ENCODE peak calls at places on chromosomes 1 and 21, in eight cellular contexts. One of them, this sample, is unnamed.

GRCh38 chr1:56084242-56084641 is 495.1 kb downstream of the PLPP3 start:
- DNase-seq in uterus: no peak
- DNase-seq in mesenchymal stem cell: no peak
- DNase-seq in CD8-positive, alpha-beta T cell: no peak
- DNase-seq in aorta: no peak
- DNase-seq in fibroblast of lung: no peak
- DNase-seq in heart left ventricle: no peak
- DNase-seq in HAP-1: no peak
- DNase-seq in this sample: no peak

GRCh38 chr1:152110365-152110859 is 4.8 kb downstream of the TCHH start:
- DNase-seq in mesenchymal stem cell: no peak
- DNase-seq in CD8-positive, alpha-beta T cell: no peak
- DNase-seq in HAP-1: no peak
- DNase-seq in heart left ventricle: no peak
- DNase-seq in aorta: peak; percentile 57
- DNase-seq in fibroblast of lung: peak; percentile 63
- DNase-seq in uterus: peak; percentile 11
- DNase-seq in this sample: no peak

GRCh38 chr1:188594542-188595235 is 1765.9 kb downstream of the PLA2G4A start:
- DNase-seq in HAP-1: no peak
- DNase-seq in fibroblast of lung: no peak
- DNase-seq in uterus: no peak
- DNase-seq in CD8-positive, alpha-beta T cell: no peak
- DNase-seq in aorta: no peak
- DNase-seq in mesenchymal stem cell: no peak
- DNase-seq in heart left ventricle: no peak
- DNase-seq in this sample: no peak

GRCh38 chr1:116375884-116376733 is 3.1 kb downstream of the ATP1A1 start:
- DNase-seq in HAP-1: peak; percentile 71
- DNase-seq in mesenchymal stem cell: peak; percentile 79
- DNase-seq in uterus: peak; percentile 71
- DNase-seq in fibroblast of lung: peak; percentile 84
- DNase-seq in CD8-positive, alpha-beta T cell: no peak
- DNase-seq in aorta: peak; percentile 83
- DNase-seq in heart left ventricle: peak; percentile 75
- DNase-seq in this sample: no peak

GRCh38 chr1:32372149-32372756 is 9.9 kb downstream of the TSSK3 start:
- DNase-seq in CD8-positive, alpha-beta T cell: peak; percentile 72
- DNase-seq in HAP-1: no peak
- DNase-seq in uterus: no peak
- DNase-seq in aorta: no peak
- DNase-seq in heart left ventricle: no peak
- DNase-seq in fibroblast of lung: no peak
- DNase-seq in mesenchymal stem cell: peak; percentile 28
- DNase-seq in this sample: no peak

GRCh38 chr21:45539796-45540600 is 2.2 kb downstream of the SLC19A1 start:
- DNase-seq in CD8-positive, alpha-beta T cell: no peak
- DNase-seq in fibroblast of lung: no peak
- DNase-seq in mesenchymal stem cell: no peak
- DNase-seq in aorta: peak; percentile 34
- DNase-seq in HAP-1: peak; percentile 6
- DNase-seq in heart left ventricle: peak; percentile 46
- DNase-seq in uterus: peak; percentile 13
- DNase-seq in this sample: no peak

GRCh38 chr21:46004168-46004861 is 22.7 kb downstream of the COL6A1 start:
- DNase-seq in HAP-1: no peak
- DNase-seq in mesenchymal stem cell: no peak
- DNase-seq in uterus: peak; percentile 27
- DNase-seq in aorta: peak; percentile 43
- DNase-seq in heart left ventricle: peak; percentile 59
- DNase-seq in CD8-positive, alpha-beta T cell: no peak
- DNase-seq in fibroblast of lung: no peak
- DNase-seq in this sample: no peak

GRCh38 chr1:1358433-1359201 is at the start of gene MXRA8:
- DNase-seq in HAP-1: no peak
- DNase-seq in fibroblast of lung: peak; percentile 88
- DNase-seq in CD8-positive, alpha-beta T cell: no peak
- DNase-seq in uterus: peak; percentile 93
- DNase-seq in heart left ventricle: peak; percentile 90
- DNase-seq in aorta: peak; percentile 89
- DNase-seq in mesenchymal stem cell: peak; percentile 89
- DNase-seq in this sample: peak; percentile 58

GRCh38 chr1:11053758-11054137 is 6.1 kb downstream of the SRM start:
- DNase-seq in heart left ventricle: no peak
- DNase-seq in aorta: no peak
- DNase-seq in uterus: no peak
- DNase-seq in fibroblast of lung: peak; percentile 12
- DNase-seq in CD8-positive, alpha-beta T cell: no peak
- DNase-seq in HAP-1: peak; percentile 71
- DNase-seq in mesenchymal stem cell: peak; percentile 15
- DNase-seq in this sample: no peak

GRCh38 chr1:20731057-20731991 is 1.2 kb downstream of the SH2D5 start:
- DNase-seq in CD8-positive, alpha-beta T cell: peak; percentile 53
- DNase-seq in mesenchymal stem cell: no peak
- DNase-seq in aorta: no peak
- DNase-seq in heart left ventricle: no peak
- DNase-seq in fibroblast of lung: no peak
- DNase-seq in HAP-1: no peak
- DNase-seq in uterus: no peak
- DNase-seq in this sample: no peak

GRCh38 chr21:35423694-35424093 is 374.6 kb upstream of the RUNX1 start:
- DNase-seq in HAP-1: no peak
- DNase-seq in uterus: no peak
- DNase-seq in heart left ventricle: no peak
- DNase-seq in fibroblast of lung: peak; percentile 51
- DNase-seq in CD8-positive, alpha-beta T cell: no peak
- DNase-seq in aorta: no peak
- DNase-seq in mesenchymal stem cell: peak; percentile 48
- DNase-seq in this sample: no peak

GRCh38 chr1:79657916-79658662 is 651.6 kb upstream of the ADGRL4 start:
- DNase-seq in heart left ventricle: no peak
- DNase-seq in CD8-positive, alpha-beta T cell: no peak
- DNase-seq in aorta: no peak
- DNase-seq in fibroblast of lung: no peak
- DNase-seq in HAP-1: no peak
- DNase-seq in mesenchymal stem cell: no peak
- DNase-seq in uterus: no peak
- DNase-seq in this sample: no peak

GRCh38 chr1:924619-925323 is 1.0 kb downstream of the SAMD11 start:
- DNase-seq in CD8-positive, alpha-beta T cell: no peak
- DNase-seq in HAP-1: peak; percentile 79
- DNase-seq in fibroblast of lung: peak; percentile 64
- DNase-seq in heart left ventricle: no peak
- DNase-seq in aorta: no peak
- DNase-seq in mesenchymal stem cell: peak; percentile 48
- DNase-seq in uterus: peak; percentile 64
- DNase-seq in this sample: no peak

GRCh38 chr1:231558711-231559205 is 30.3 kb downstream of the TSNAX start:
- DNase-seq in aorta: no peak
- DNase-seq in uterus: no peak
- DNase-seq in fibroblast of lung: peak; percentile 2
- DNase-seq in HAP-1: no peak
- DNase-seq in CD8-positive, alpha-beta T cell: no peak
- DNase-seq in mesenchymal stem cell: no peak
- DNase-seq in heart left ventricle: no peak
- DNase-seq in this sample: no peak

GRCh38 chr1:21361506-21361905 is 71.2 kb upstream of the ECE1 start:
- DNase-seq in HAP-1: no peak
- DNase-seq in mesenchymal stem cell: no peak
- DNase-seq in heart left ventricle: no peak
- DNase-seq in aorta: no peak
- DNase-seq in fibroblast of lung: no peak
- DNase-seq in CD8-positive, alpha-beta T cell: no peak
- DNase-seq in uterus: no peak
- DNase-seq in this sample: no peak

GRCh38 chr1:147833231-147833840 is 69.3 kb upstream of the GJA8 start:
- DNase-seq in CD8-positive, alpha-beta T cell: no peak
- DNase-seq in aorta: no peak
- DNase-seq in HAP-1: no peak
- DNase-seq in uterus: no peak
- DNase-seq in fibroblast of lung: no peak
- DNase-seq in heart left ventricle: no peak
- DNase-seq in mesenchymal stem cell: no peak
- DNase-seq in this sample: no peak

GRCh38 chr1:118116401-118116800 is 68.6 kb downstream of the SPAG17 start:
- DNase-seq in heart left ventricle: no peak
- DNase-seq in aorta: no peak
- DNase-seq in CD8-positive, alpha-beta T cell: no peak
- DNase-seq in mesenchymal stem cell: no peak
- DNase-seq in uterus: no peak
- DNase-seq in HAP-1: no peak
- DNase-seq in fibroblast of lung: peak; percentile 16
- DNase-seq in this sample: no peak

GRCh38 chr1:27532119-27532695 is 42.2 kb upstream of the WASF2 start:
- DNase-seq in aorta: no peak
- DNase-seq in mesenchymal stem cell: no peak
- DNase-seq in HAP-1: no peak
- DNase-seq in uterus: no peak
- DNase-seq in fibroblast of lung: no peak
- DNase-seq in heart left ventricle: no peak
- DNase-seq in CD8-positive, alpha-beta T cell: no peak
- DNase-seq in this sample: no peak

GRCh38 chr1:11822091-11822490 is 16.1 kb downstream of the CLCN6 start:
- DNase-seq in aorta: no peak
- DNase-seq in HAP-1: no peak
- DNase-seq in CD8-positive, alpha-beta T cell: no peak
- DNase-seq in uterus: no peak
- DNase-seq in mesenchymal stem cell: no peak
- DNase-seq in heart left ventricle: no peak
- DNase-seq in fibroblast of lung: peak; percentile 41
- DNase-seq in this sample: no peak

DNA sequence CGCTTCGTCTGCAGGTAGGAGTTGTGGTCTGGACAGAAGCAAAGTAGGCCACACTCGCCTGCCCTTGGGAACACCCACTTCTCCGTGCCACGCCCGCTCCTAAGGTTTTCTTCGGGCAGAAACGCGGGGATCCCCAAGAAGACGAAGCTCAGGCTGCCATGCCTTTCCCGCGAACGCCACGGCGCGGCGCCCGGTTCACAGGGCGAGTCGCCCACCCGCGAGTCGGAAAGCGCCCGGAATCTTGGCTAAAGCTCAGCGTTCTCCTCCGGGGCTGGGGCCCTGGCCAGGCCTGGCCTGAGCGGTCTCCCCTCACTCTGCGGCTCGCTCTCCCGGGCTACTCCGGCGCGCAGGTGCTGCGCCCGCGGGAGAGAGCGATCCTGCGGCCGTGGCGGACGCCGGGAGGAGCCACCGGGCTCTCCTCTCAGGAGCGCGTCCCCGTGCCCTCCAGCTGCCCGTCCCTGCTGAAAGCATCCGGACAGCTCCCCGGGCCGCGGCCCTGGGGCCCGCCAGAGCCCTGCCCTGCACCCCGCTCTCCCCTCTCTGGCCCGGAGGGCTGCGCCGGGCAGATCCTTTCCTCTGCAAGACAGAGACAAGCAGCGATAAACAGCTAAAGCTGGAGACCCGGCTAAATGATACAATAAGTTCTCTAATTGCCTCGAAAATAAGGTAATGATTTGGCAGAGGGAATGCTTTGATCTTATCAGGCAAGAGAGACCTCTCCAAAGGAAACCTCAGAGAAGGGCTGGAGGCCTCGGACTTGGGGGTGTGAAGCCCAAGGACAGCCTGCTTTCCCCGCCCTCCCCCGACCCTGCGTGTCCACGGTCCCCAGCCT is 6.7 kb upstream of the WNT2B start:
- DNase-seq in fibroblast of lung: peak; percentile 62
- DNase-seq in uterus: peak; percentile 77
- DNase-seq in heart left ventricle: peak; percentile 82
- DNase-seq in HAP-1: peak; percentile 78
- DNase-seq in mesenchymal stem cell: peak; percentile 77
- DNase-seq in aorta: peak; percentile 81
- DNase-seq in CD8-positive, alpha-beta T cell: peak; percentile 73
- DNase-seq in this sample: no peak
- H3K27me3 ChIP-seq in fibroblast of lung: peaks cover 13% of the 10 kb centered on the region
- H3K27me3 ChIP-seq in uterus: no peaks in the 10 kb centered on the region
- H3K27me3 ChIP-seq in heart left ventricle: no peaks in the 10 kb centered on the region
- H3K27me3 ChIP-seq in HAP-1: no peaks in the 10 kb centered on the region
- H3K27me3 ChIP-seq in mesenchymal stem cell: no peaks in the 10 kb centered on the region
- H3K27me3 ChIP-seq in aorta: no peaks in the 10 kb centered on the region
- H3K27me3 ChIP-seq in CD8-positive, alpha-beta T cell: peaks cover 16% of the 10 kb centered on the region
- H3K27me3 ChIP-seq in this sample: peaks cover 14% of the 10 kb centered on the region

GRCh38 chr1:246988316-246988715 is 19.5 kb downstream of the ZNF695 start:
- DNase-seq in mesenchymal stem cell: no peak
- DNase-seq in fibroblast of lung: no peak
- DNase-seq in HAP-1: no peak
- DNase-seq in heart left ventricle: no peak
- DNase-seq in CD8-positive, alpha-beta T cell: no peak
- DNase-seq in aorta: no peak
- DNase-seq in uterus: no peak
- DNase-seq in this sample: no peak
- H3K9me3 ChIP-seq in mesenchymal stem cell: peaks cover 88% of the 10 kb centered on the region
- H3K9me3 ChIP-seq in fibroblast of lung: no peaks in the 10 kb centered on the region
- H3K9me3 ChIP-seq in HAP-1: peaks cover 48% of the 10 kb centered on the region
- H3K9me3 ChIP-seq in heart left ventricle: peaks cover 97% of the 10 kb centered on the region
- H3K9me3 ChIP-seq in CD8-positive, alpha-beta T cell: peaks cover 29% of the 10 kb centered on the region
- H3K9me3 ChIP-seq in aorta: peaks cover 10% of the 10 kb centered on the region
- H3K9me3 ChIP-seq in uterus: no peaks in the 10 kb centered on the region
- H3K9me3 ChIP-seq in this sample: peaks cover 35% of the 10 kb centered on the region

GRCh38 chr1:25612421-25612820 is 4.2 kb upstream of the MAN1C1 start:
- DNase-seq in fibroblast of lung: no peak
- DNase-seq in uterus: no peak
- DNase-seq in aorta: no peak
- DNase-seq in heart left ventricle: no peak
- DNase-seq in HAP-1: no peak
- DNase-seq in mesenchymal stem cell: no peak
- DNase-seq in CD8-positive, alpha-beta T cell: no peak
- DNase-seq in this sample: no peak
- H3K27me3 ChIP-seq in fibroblast of lung: peaks cover 38% of the 10 kb centered on the region
- H3K27me3 ChIP-seq in uterus: no peaks in the 10 kb centered on the region
- H3K27me3 ChIP-seq in aorta: no peaks in the 10 kb centered on the region
- H3K27me3 ChIP-seq in heart left ventricle: no peaks in the 10 kb centered on the region
- H3K27me3 ChIP-seq in HAP-1: peaks cover 18% of the 10 kb centered on the region
- H3K27me3 ChIP-seq in mesenchymal stem cell: peaks cover 49% of the 10 kb centered on the region
- H3K27me3 ChIP-seq in CD8-positive, alpha-beta T cell: no peaks in the 10 kb centered on the region
- H3K27me3 ChIP-seq in this sample: peaks cover 33% of the 10 kb centered on the region

GRCh38 chr1:244573768-244574167 is 79.2 kb upstream of the DESI2 start:
- DNase-seq in heart left ventricle: no peak
- DNase-seq in fibroblast of lung: no peak
- DNase-seq in mesenchymal stem cell: no peak
- DNase-seq in uterus: no peak
- DNase-seq in HAP-1: no peak
- DNase-seq in aorta: no peak
- DNase-seq in CD8-positive, alpha-beta T cell: no peak
- DNase-seq in this sample: no peak

DNA sequence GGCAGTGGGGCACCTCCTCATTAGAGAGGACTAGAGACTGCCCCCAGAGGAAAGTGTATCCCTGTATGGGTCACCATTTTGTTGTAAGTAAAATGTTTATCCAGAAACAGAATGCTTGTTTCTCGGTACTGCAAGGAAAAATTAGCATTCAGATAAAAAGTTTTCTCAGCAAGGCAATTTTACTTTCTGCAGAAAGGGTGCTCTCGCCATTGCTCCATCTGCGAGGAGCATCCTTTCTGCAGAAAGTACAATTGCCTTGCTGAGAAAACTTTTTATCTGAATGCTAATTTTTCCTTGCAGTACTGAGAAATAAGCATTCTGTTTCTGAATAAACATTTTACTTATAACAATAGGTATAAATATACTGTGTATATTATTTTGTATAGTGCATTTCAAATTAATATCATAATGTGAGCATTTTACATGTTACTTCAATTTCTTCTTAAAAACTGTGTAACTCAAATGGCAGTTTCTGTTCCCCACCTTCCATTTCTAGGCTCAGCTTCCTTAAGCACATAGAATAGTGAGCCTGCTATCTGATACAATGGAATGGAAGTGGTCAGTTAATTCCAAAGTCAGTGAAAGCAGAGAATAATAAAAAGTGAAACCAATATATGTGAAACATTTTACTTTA is 76.5 kb upstream of the DESI2 start:
- DNase-seq in HAP-1: no peak
- DNase-seq in uterus: no peak
- DNase-seq in fibroblast of lung: no peak
- DNase-seq in mesenchymal stem cell: no peak
- DNase-seq in aorta: no peak
- DNase-seq in CD8-positive, alpha-beta T cell: no peak
- DNase-seq in heart left ventricle: no peak
- DNase-seq in this sample: no peak
- H3K9me3 ChIP-seq in HAP-1: peaks cover 6% of the 10 kb centered on the region
- H3K9me3 ChIP-seq in uterus: no peaks in the 10 kb centered on the region
- H3K9me3 ChIP-seq in fibroblast of lung: no peaks in the 10 kb centered on the region
- H3K9me3 ChIP-seq in mesenchymal stem cell: peaks cover 92% of the 10 kb centered on the region
- H3K9me3 ChIP-seq in aorta: peaks cover 18% of the 10 kb centered on the region
- H3K9me3 ChIP-seq in CD8-positive, alpha-beta T cell: peaks cover 16% of the 10 kb centered on the region
- H3K9me3 ChIP-seq in heart left ventricle: peaks cover 54% of the 10 kb centered on the region
- H3K9me3 ChIP-seq in this sample: peaks cover 23% of the 10 kb centered on the region

This sample was measured in AG04450.